ENCODE peak calls at places on chromosomes 11 and 22, in eight cellular contexts. One of them, this sample, is unnamed.

GRCh38 chr11:68354181-68354872 is 41.9 kb downstream of the LRP5 start:
- DNase-seq in mucosa of gallbladder: peak
- DNase-seq in GOT3: peak
- DNase-seq in activated T-helper 1 cell treated with anti-CD3 and anti-CD28 coated beads, Interleukin-12 subunit alpha, Interleukin-12 subunit beta, Interleukin-2, Interleukin-4 antibody, amounts not matched to agents 30 ng/mL and 10 ng/mL and 1 ng/mL, durations not matched to agents 14 hours and 24 hours and 36 hours: no peak
- DNase-seq in mesenteric fat pad: no peak
- DNase-seq in iris pigment epithelial cell: peak
- DNase-seq in NCI-H460: peak
- DNase-seq in memory B cell: no peak
- DNase-seq in this sample: peak

GRCh38 chr22:39368402-39368801 is 18.6 kb downstream of the SYNGR1 start:
- DNase-seq in iris pigment epithelial cell: no peak
- DNase-seq in activated T-helper 1 cell treated with anti-CD3 and anti-CD28 coated beads, Interleukin-12 subunit alpha, Interleukin-12 subunit beta, Interleukin-2, Interleukin-4 antibody, amounts not matched to agents 30 ng/mL and 10 ng/mL and 1 ng/mL, durations not matched to agents 14 hours and 24 hours and 36 hours: no peak
- DNase-seq in mucosa of gallbladder: no peak
- DNase-seq in memory B cell: no peak
- DNase-seq in NCI-H460: no peak
- DNase-seq in GOT3: no peak
- DNase-seq in mesenteric fat pad: no peak
- DNase-seq in this sample: no peak

GRCh38 chr11:80477178-80477577 is 1036.3 kb upstream of the TENM4 start:
- DNase-seq in NCI-H460: no peak
- DNase-seq in iris pigment epithelial cell: no peak
- DNase-seq in mesenteric fat pad: no peak
- DNase-seq in activated T-helper 1 cell treated with anti-CD3 and anti-CD28 coated beads, Interleukin-12 subunit alpha, Interleukin-12 subunit beta, Interleukin-2, Interleukin-4 antibody, amounts not matched to agents 30 ng/mL and 10 ng/mL and 1 ng/mL, durations not matched to agents 14 hours and 24 hours and 36 hours: no peak
- DNase-seq in GOT3: no peak
- DNase-seq in memory B cell: no peak
- DNase-seq in mucosa of gallbladder: no peak
- DNase-seq in this sample: no peak

GRCh38 chr22:19603767-19604166 is 79.6 kb upstream of the CLDN5 start:
- DNase-seq in NCI-H460: no peak
- DNase-seq in iris pigment epithelial cell: no peak
- DNase-seq in activated T-helper 1 cell treated with anti-CD3 and anti-CD28 coated beads, Interleukin-12 subunit alpha, Interleukin-12 subunit beta, Interleukin-2, Interleukin-4 antibody, amounts not matched to agents 30 ng/mL and 10 ng/mL and 1 ng/mL, durations not matched to agents 14 hours and 24 hours and 36 hours: no peak
- DNase-seq in mesenteric fat pad: no peak
- DNase-seq in GOT3: no peak
- DNase-seq in memory B cell: no peak
- DNase-seq in mucosa of gallbladder: no peak
- DNase-seq in this sample: no peak

GRCh38 chr22:49951001-49951677 is 9.4 kb upstream of the PIM3 start:
- DNase-seq in GOT3: no peak
- DNase-seq in memory B cell: no peak
- DNase-seq in activated T-helper 1 cell treated with anti-CD3 and anti-CD28 coated beads, Interleukin-12 subunit alpha, Interleukin-12 subunit beta, Interleukin-2, Interleukin-4 antibody, amounts not matched to agents 30 ng/mL and 10 ng/mL and 1 ng/mL, durations not matched to agents 14 hours and 24 hours and 36 hours: no peak
- DNase-seq in iris pigment epithelial cell: no peak
- DNase-seq in mucosa of gallbladder: peak
- DNase-seq in NCI-H460: no peak
- DNase-seq in mesenteric fat pad: no peak
- DNase-seq in this sample: no peak

GRCh38 chr22:41780714-41781507 is 19.6 kb upstream of the CCDC134 start:
- DNase-seq in memory B cell: peak
- DNase-seq in GOT3: no peak
- DNase-seq in mesenteric fat pad: no peak
- DNase-seq in activated T-helper 1 cell treated with anti-CD3 and anti-CD28 coated beads, Interleukin-12 subunit alpha, Interleukin-12 subunit beta, Interleukin-2, Interleukin-4 antibody, amounts not matched to agents 30 ng/mL and 10 ng/mL and 1 ng/mL, durations not matched to agents 14 hours and 24 hours and 36 hours: peak
- DNase-seq in NCI-H460: peak
- DNase-seq in iris pigment epithelial cell: peak
- DNase-seq in mucosa of gallbladder: peak
- DNase-seq in this sample: peak

GRCh38 chr11:34488855-34489557 is 24.6 kb downstream of the ELF5 start:
- DNase-seq in GOT3: no peak
- DNase-seq in NCI-H460: no peak
- DNase-seq in mucosa of gallbladder: no peak
- DNase-seq in mesenteric fat pad: no peak
- DNase-seq in activated T-helper 1 cell treated with anti-CD3 and anti-CD28 coated beads, Interleukin-12 subunit alpha, Interleukin-12 subunit beta, Interleukin-2, Interleukin-4 antibody, amounts not matched to agents 30 ng/mL and 10 ng/mL and 1 ng/mL, durations not matched to agents 14 hours and 24 hours and 36 hours: no peak
- DNase-seq in iris pigment epithelial cell: no peak
- DNase-seq in memory B cell: no peak
- DNase-seq in this sample: no peak

GRCh38 chr22:41382610-41383009 is 868 bp downstream of the TEF start:
- DNase-seq in mucosa of gallbladder: no peak
- DNase-seq in activated T-helper 1 cell treated with anti-CD3 and anti-CD28 coated beads, Interleukin-12 subunit alpha, Interleukin-12 subunit beta, Interleukin-2, Interleukin-4 antibody, amounts not matched to agents 30 ng/mL and 10 ng/mL and 1 ng/mL, durations not matched to agents 14 hours and 24 hours and 36 hours: no peak
- DNase-seq in iris pigment epithelial cell: no peak
- DNase-seq in mesenteric fat pad: no peak
- DNase-seq in memory B cell: no peak
- DNase-seq in GOT3: no peak
- DNase-seq in NCI-H460: no peak
- DNase-seq in this sample: no peak

GRCh38 chr11:120178441-120179070 is 32.3 kb upstream of the OAF start:
- DNase-seq in memory B cell: no peak
- DNase-seq in mesenteric fat pad: peak
- DNase-seq in mucosa of gallbladder: peak
- DNase-seq in iris pigment epithelial cell: no peak
- DNase-seq in GOT3: no peak
- DNase-seq in activated T-helper 1 cell treated with anti-CD3 and anti-CD28 coated beads, Interleukin-12 subunit alpha, Interleukin-12 subunit beta, Interleukin-2, Interleukin-4 antibody, amounts not matched to agents 30 ng/mL and 10 ng/mL and 1 ng/mL, durations not matched to agents 14 hours and 24 hours and 36 hours: no peak
- DNase-seq in NCI-H460: no peak
- DNase-seq in this sample: no peak

GRCh38 chr11:121467965-121468364 is 15.2 kb upstream of the SORL1-AS1 start:
- DNase-seq in NCI-H460: no peak
- DNase-seq in activated T-helper 1 cell treated with anti-CD3 and anti-CD28 coated beads, Interleukin-12 subunit alpha, Interleukin-12 subunit beta, Interleukin-2, Interleukin-4 antibody, amounts not matched to agents 30 ng/mL and 10 ng/mL and 1 ng/mL, durations not matched to agents 14 hours and 24 hours and 36 hours: peak
- DNase-seq in mucosa of gallbladder: no peak
- DNase-seq in mesenteric fat pad: no peak
- DNase-seq in GOT3: no peak
- DNase-seq in iris pigment epithelial cell: no peak
- DNase-seq in memory B cell: no peak
- DNase-seq in this sample: no peak

GRCh38 chr11:77046060-77046501 is 11.9 kb downstream of the B3GNT6 start:
- DNase-seq in GOT3: no peak
- DNase-seq in memory B cell: peak
- DNase-seq in mucosa of gallbladder: peak
- DNase-seq in iris pigment epithelial cell: peak
- DNase-seq in mesenteric fat pad: no peak
- DNase-seq in NCI-H460: no peak
- DNase-seq in activated T-helper 1 cell treated with anti-CD3 and anti-CD28 coated beads, Interleukin-12 subunit alpha, Interleukin-12 subunit beta, Interleukin-2, Interleukin-4 antibody, amounts not matched to agents 30 ng/mL and 10 ng/mL and 1 ng/mL, durations not matched to agents 14 hours and 24 hours and 36 hours: peak
- DNase-seq in this sample: no peak

GRCh38 chr11:12865871-12866595 is 143.1 kb upstream of the RASSF10 start:
- DNase-seq in mucosa of gallbladder: no peak
- DNase-seq in iris pigment epithelial cell: no peak
- DNase-seq in mesenteric fat pad: no peak
- DNase-seq in NCI-H460: no peak
- DNase-seq in activated T-helper 1 cell treated with anti-CD3 and anti-CD28 coated beads, Interleukin-12 subunit alpha, Interleukin-12 subunit beta, Interleukin-2, Interleukin-4 antibody, amounts not matched to agents 30 ng/mL and 10 ng/mL and 1 ng/mL, durations not matched to agents 14 hours and 24 hours and 36 hours: no peak
- DNase-seq in GOT3: no peak
- DNase-seq in memory B cell: no peak
- DNase-seq in this sample: no peak

GRCh38 chr11:134701564-134702165 is 289.6 kb upstream of the B3GAT1 start:
- DNase-seq in activated T-helper 1 cell treated with anti-CD3 and anti-CD28 coated beads, Interleukin-12 subunit alpha, Interleukin-12 subunit beta, Interleukin-2, Interleukin-4 antibody, amounts not matched to agents 30 ng/mL and 10 ng/mL and 1 ng/mL, durations not matched to agents 14 hours and 24 hours and 36 hours: no peak
- DNase-seq in NCI-H460: no peak
- DNase-seq in iris pigment epithelial cell: no peak
- DNase-seq in GOT3: no peak
- DNase-seq in memory B cell: no peak
- DNase-seq in mesenteric fat pad: no peak
- DNase-seq in mucosa of gallbladder: no peak
- DNase-seq in this sample: no peak

This sample was measured in amniotic epithelial cell.